ENCODE peak calls at places on chromosomes 2 and 18, in nine cellular contexts. T, X, R, L, H, W, Y, V and Z are unnamed samples.

GRCh38 chr2:58788402-58788801 is 547.3 kb upstream of the FANCL start:
- DNase-seq in T (no peak), W (no peak), X (no peak), V (no peak), H (no peak), R (no peak), L (no peak), Y (no peak), Z (no peak)

GRCh38 chr2:112242384-112242783 is 12.5 kb downstream of the ZC3H8 start:
- DNase-seq in V (no peak), R (no peak), X (no peak), W (no peak), L (no peak), T (no peak), Y (no peak), H (no peak), Z (no peak)

GRCh38 chr2:54560146-54560881 is 104.2 kb downstream of the SPTBN1 start:
- DNase-seq in L (peak; percentile 49), Y (no peak), R (no peak), H (peak; percentile 51), V (no peak), W (no peak), T (peak; percentile 47), X (no peak), Z (peak; percentile 59)

GRCh38 chr2:71186973-71187372 is 39.9 kb downstream of the PAIP2B start:
- DNase-seq in H (no peak), V (no peak), L (no peak), R (no peak), Y (no peak), T (no peak), W (no peak), X (no peak), Z (no peak)

GRCh38 chr2:226726546-226726945 is 73.1 kb downstream of the IRS1 start:
- DNase-seq in L (no peak), T (no peak), Y (no peak), X (no peak), V (no peak), H (no peak), R (no peak), W (no peak), Z (no peak)

GRCh38 chr18:6521804-6522418 is 107.2 kb upstream of the L3MBTL4 start:
- DNase-seq in V (no peak), H (no peak), W (no peak), T (peak; percentile 28), X (peak; percentile 15), R (no peak), Y (no peak), L (no peak), Z (no peak)

GRCh38 chr2:162888641-162889040 is 50.1 kb upstream of the KCNH7 start:
- DNase-seq in R (no peak), V (no peak), X (no peak), H (no peak), T (no peak), Y (no peak), W (no peak), L (no peak), Z (no peak)

GRCh38 chr2:38535745-38536506 is 66.8 kb downstream of the HNRNPLL start:
- DNase-seq in L (peak; percentile 76), V (peak; percentile 98), H (peak; percentile 86), T (peak; percentile 79), Y (peak; percentile 89), R (peak; percentile 91), X (no peak), W (peak; percentile 74), Z (peak; percentile 82)

GRCh38 chr2:233793465-233794127 is 15.5 kb downstream of the MROH2A start:
- DNase-seq in R (no peak), T (no peak), V (no peak), X (no peak), L (no peak), H (no peak), Y (no peak), W (no peak), Z (no peak)

GRCh38 chr2:113847144-113847543 is 42.7 kb upstream of the ACTR3 start:
- DNase-seq in V (no peak), W (no peak), H (no peak), L (no peak), T (no peak), R (no peak), X (no peak), Y (no peak), Z (no peak)

GRCh38 chr2:135258193-135258592 is 206.1 kb downstream of the RAB3GAP1 start:
- DNase-seq in T (no peak), V (no peak), H (no peak), W (no peak), X (no peak), R (no peak), Y (no peak), L (no peak), Z (no peak)

GRCh38 chr2:43675646-43676321 is 445 bp downstream of the C1GALT1C1L start:
- DNase-seq in R (no peak), L (no peak), Y (no peak), X (no peak), V (no peak), H (no peak), T (no peak), W (no peak), Z (no peak)

DNA sequence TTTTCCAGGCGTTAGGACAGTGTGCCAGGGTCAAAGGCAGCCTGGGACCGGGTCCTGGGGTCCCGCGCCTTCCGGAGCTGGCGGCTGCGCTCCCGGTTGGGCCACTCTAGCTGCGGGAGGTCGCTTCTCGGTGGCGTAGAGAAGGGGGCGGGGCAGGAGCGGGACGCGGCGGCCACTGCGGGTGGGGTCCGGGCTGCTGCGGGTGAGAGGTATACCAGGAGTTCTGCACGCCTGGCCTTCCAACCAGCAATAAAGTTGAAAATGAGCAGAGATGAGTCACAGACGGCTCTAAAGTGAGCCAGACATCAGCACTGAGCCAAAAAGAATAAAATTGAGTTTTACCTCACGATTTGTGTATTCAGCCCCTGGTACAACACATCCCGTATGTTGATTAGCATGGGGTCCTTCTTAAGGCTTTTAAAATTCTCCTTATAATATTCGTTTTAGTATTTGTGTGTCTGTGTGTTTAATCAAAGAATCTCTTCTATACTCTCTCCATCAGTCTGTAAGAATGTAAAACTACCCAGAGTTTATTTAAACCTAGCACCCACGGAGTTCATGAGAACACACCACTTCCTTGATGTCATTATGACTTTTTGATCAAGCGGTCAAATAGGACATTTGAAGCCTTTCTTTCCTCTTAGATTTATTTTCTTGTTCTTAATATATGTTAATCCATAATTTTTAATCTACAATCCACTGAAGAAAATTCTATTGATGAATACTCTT is at the start of gene C1GALT1C1L:
- DNase-seq in V (peak; percentile 89), T (peak; percentile 68), X (no peak), Y (peak; percentile 68), H (peak; percentile 85), W (peak; percentile 18), R (peak; percentile 82), L (peak; percentile 43), Z (peak; percentile 68)
- TF ChIP-seq POLR2A in V (no peak), T (peak; percentile 36), X (no peak), Y (no peak), H (peak; percentile 29), W (no peak), R (no peak), L (peak; percentile 47), Z (no peak)

GRCh38 chr2:167859676-167860075 is 387.7 kb downstream of the STK39 start:
- DNase-seq in V (no peak), L (no peak), R (no peak), W (no peak), X (no peak), T (no peak), Y (no peak), H (no peak), Z (no peak)

GRCh38 chr2:167863377-167863776 is 384.0 kb downstream of the STK39 start:
- DNase-seq in H (no peak), W (no peak), R (no peak), Y (no peak), V (no peak), T (no peak), X (no peak), L (no peak), Z (no peak)

GRCh38 chr2:167861574-167862193 is 385.7 kb downstream of the STK39 start:
- DNase-seq in T (no peak), W (no peak), H (no peak), Y (no peak), L (no peak), R (no peak), V (no peak), X (no peak), Z (no peak)

GRCh38 chr2:167862787-167863186 is 384.6 kb downstream of the STK39 start:
- DNase-seq in R (no peak), X (peak; percentile 15), V (no peak), Y (no peak), T (no peak), L (no peak), H (no peak), W (no peak), Z (no peak)

GRCh38 chr2:167862296-167862695 is 385.1 kb downstream of the STK39 start:
- DNase-seq in V (no peak), W (no peak), L (no peak), T (no peak), X (no peak), Y (no peak), R (no peak), H (no peak), Z (no peak)
- H3K27ac ChIP-seq in V (no peak overlapping the region), W (no peak overlapping the region), L (no peak overlapping the region), T (no peak overlapping the region), X (no peak overlapping the region), Y (no peak overlapping the region), R (no peak overlapping the region), H (no peak overlapping the region), Z (no peak overlapping the region)

GRCh38 chr2:50388324-50388723 is 643.6 kb downstream of the NRXN1 start:
- DNase-seq in R (no peak), T (no peak), L (no peak), V (no peak), X (no peak), H (no peak), Y (no peak), W (no peak), Z (no peak)

GRCh38 chr2:50395510-50396300 is 636.2 kb downstream of the NRXN1 start:
- DNase-seq in Y (no peak), H (no peak), T (no peak), R (no peak), L (no peak), V (no peak), W (no peak), X (no peak), Z (no peak)

GRCh38 chr2:50392185-50392584 is 639.7 kb downstream of the NRXN1 start:
- DNase-seq in L (no peak), T (no peak), H (no peak), R (no peak), X (no peak), W (no peak), Y (no peak), V (no peak), Z (no peak)

GRCh38 chr2:50396301-50396637 is 635.7 kb downstream of the NRXN1 start:
- DNase-seq in X (no peak), H (no peak), L (no peak), V (no peak), Y (no peak), R (no peak), T (no peak), W (no peak), Z (no peak)

GRCh38 chr2:50391553-50391952 is 640.4 kb downstream of the NRXN1 start:
- DNase-seq in Y (no peak), W (no peak), H (no peak), X (no peak), R (no peak), T (no peak), L (no peak), V (no peak), Z (no peak)
- TF ChIP-seq POLR2A in Y (no peak), W (no peak), H (no peak), X (no peak), R (no peak), T (no peak), L (no peak), V (no peak), Z (no peak)

GRCh38 chr2:42640261-42640660 is 71.8 kb downstream of the MTA3 start:
- DNase-seq in W (no peak), V (no peak), H (no peak), R (no peak), X (no peak), T (no peak), L (no peak), Y (no peak), Z (no peak)
- H3K27ac ChIP-seq in W (no peak overlapping the region), V (no peak overlapping the region), H (no peak overlapping the region), R (no peak overlapping the region), X (peak overlapping the region; percentile 43), T (no peak overlapping the region), L (no peak overlapping the region), Y (no peak overlapping the region), Z (no peak overlapping the region)